ENCODE peak calls at places on chromosome 1, in four cellular contexts. E, K, M and R are unnamed samples.

GRCh38 chr1:84997667-84998600 is 1.0 kb upstream of the MCOLN2 start:
- DNase-seq in K (no peak), E (no peak), M (no peak), R (no peak)

GRCh38 chr1:240385985-240386978 is 225.7 kb downstream of the GREM2 start:
- DNase-seq in K (no peak), E (no peak), M (no peak), R (no peak)

GRCh38 chr1:32703479-32704291 is 1.1 kb upstream of the SYNC start:
- DNase-seq in M (no peak), K (no peak), E (no peak), R (no peak)

GRCh38 chr1:47224676-47225399 is 7.2 kb downstream of the TAL1 start:
- DNase-seq in K (no peak), M (no peak), E (no peak), R (peak)

GRCh38 chr1:30818568-30819243 is 61.1 kb upstream of the LAPTM5 start:
- DNase-seq in E (no peak), K (no peak), M (no peak), R (no peak)

GRCh38 chr1:110328274-110328673 is 10.9 kb upstream of the RBM15 start:
- DNase-seq in E (no peak), M (no peak), K (no peak), R (peak)

GRCh38 chr1:54972436-54972835 is 8.0 kb upstream of the TMEM61 start:
- DNase-seq in M (no peak), E (no peak), K (no peak), R (no peak)

GRCh38 chr1:192768463-192768862 is 40.4 kb upstream of the RGS2 start:
- DNase-seq in M (no peak), K (no peak), E (no peak), R (no peak)

GRCh38 chr1:165355977-165356811 is at the start of gene LMX1A:
- DNase-seq in K (no peak), M (no peak), E (no peak), R (no peak)

GRCh38 chr1:213776974-213777373 is 210.8 kb upstream of the PROX1 start:
- DNase-seq in M (no peak), K (no peak), E (no peak), R (no peak)

GRCh38 chr1:213783273-213783672 is 204.5 kb upstream of the PROX1 start:
- DNase-seq in E (no peak), M (no peak), K (no peak), R (no peak)

GRCh38 chr1:213773975-213774374 is 213.8 kb upstream of the PROX1 start:
- DNase-seq in E (no peak), M (no peak), K (no peak), R (no peak)

GRCh38 chr1:213783898-213784297 is 203.9 kb upstream of the PROX1 start:
- DNase-seq in E (no peak), K (no peak), M (no peak), R (no peak)

DNA sequence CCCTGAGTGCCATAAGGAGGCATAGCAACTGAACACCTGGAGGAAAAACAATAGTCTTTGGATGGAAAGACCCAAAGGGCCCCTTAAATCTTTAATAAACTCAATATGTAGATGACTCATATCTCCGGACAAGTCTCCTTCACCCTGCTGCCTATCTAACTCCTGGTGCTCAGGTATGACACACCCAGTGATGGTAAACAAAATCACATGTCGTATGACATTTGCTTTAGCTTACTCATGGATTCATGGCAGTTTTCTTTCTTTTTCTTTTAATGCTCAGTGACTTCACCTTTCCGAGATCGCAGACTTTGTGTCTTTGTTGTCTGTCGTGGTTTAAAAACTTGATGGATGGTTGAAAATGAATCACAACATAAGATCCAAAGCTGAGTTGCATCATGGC is 208.5 kb upstream of the PROX1 start:
- DNase-seq in E (no peak), M (peak), K (no peak), R (no peak)
- TF ChIP-seq CBX5 in E (no peak), M (no peak), K (no peak), R (no peak)

DNA sequence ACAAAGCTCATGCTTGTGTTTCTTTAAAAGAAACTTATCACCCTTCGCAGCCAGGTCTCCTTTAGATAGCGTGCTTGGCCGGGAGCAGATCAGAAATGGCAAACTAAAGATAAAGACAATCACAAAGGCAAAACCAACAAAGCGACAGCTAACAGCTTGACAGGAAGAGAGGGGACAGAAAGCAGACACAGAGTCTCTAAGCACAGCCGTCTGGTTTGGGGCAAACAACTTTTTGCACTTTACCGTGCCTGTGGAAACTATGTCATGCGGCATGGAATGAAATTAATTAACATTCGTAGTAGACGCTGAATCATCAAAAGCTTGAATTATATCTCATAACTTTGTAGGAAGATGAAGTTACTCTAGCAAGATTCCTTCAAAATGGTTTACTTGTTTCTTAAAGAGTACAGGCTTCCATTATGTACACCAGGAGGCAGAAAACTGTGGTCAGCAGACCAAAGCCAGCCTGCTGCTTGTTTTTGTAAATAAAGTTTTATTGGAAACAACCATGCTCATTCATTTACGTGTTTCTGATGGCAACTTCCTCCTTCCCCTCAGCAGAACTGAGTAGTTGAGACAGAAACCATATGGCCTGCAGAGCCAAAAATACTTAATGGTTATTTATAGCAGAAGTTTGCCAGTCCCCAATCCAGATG is 183.2 kb downstream of the KIF26B start:
- DNase-seq in K (no peak), M (no peak), E (no peak), R (peak)
- TF ChIP-seq TAF1 in K (no peak), M (no peak), E (no peak), R (no peak)

DNA sequence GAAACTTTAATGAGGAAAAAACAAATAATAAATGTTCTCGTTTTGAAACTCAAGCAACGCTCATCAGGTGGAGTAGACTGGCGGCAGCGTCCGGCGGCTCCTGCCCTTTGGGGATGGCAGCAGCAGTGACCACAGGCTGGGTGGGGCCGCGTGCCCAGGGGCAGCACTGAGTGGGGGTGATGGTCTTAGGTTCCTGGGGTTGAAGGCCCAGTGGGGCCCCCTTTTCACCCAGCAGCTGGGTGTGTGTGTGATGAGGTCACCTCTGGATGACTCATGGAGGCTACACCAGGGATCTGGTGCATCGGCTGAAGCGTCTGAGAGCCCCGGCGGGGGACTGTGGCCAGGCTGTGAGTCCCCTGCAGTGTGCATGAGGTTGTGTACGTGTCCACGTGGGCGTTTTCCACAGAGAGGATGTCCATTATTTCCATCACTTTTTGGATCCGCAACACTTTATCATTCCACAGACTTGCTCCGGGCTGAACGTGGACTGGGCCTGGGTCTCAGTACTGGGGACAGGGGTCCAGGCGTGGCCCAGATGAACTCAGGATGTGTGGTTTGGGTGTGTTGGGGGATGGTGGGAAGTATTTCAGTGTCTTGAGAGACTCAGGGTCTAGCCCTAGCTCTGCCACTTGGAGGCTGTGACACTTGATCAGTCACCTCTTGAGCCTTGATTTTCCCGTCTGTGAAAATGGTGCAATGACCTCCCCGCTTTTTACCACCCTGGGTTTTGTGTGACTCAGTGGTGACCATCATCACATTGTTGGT is 25.6 kb downstream of the LDLRAP1 start:
- DNase-seq in M (peak), K (no peak), E (no peak), R (peak)
- TF ChIP-seq CBX5 in M (no peak), K (no peak), E (no peak), R (no peak)

GRCh38 chr1:221800831-221801610 is 59.1 kb upstream of the DUSP10 start:
- DNase-seq in K (no peak), M (no peak), E (no peak), R (no peak)
- TF ChIP-seq TAF1 in K (no peak), M (no peak), E (no peak), R (no peak)

GRCh38 chr1:68175621-68176398 is 56.5 kb downstream of the WLS start:
- DNase-seq in K (no peak), E (no peak), M (no peak), R (no peak)

GRCh38 chr1:68173283-68174172 is 58.8 kb downstream of the WLS start:
- DNase-seq in M (no peak), E (no peak), K (no peak), R (no peak)

GRCh38 chr1:68168545-68169065 is 63.7 kb downstream of the WLS start:
- DNase-seq in E (no peak), M (no peak), K (no peak), R (no peak)

GRCh38 chr1:68178821-68179490 is 53.4 kb downstream of the WLS start:
- DNase-seq in K (peak), E (no peak), M (no peak), R (no peak)

DNA sequence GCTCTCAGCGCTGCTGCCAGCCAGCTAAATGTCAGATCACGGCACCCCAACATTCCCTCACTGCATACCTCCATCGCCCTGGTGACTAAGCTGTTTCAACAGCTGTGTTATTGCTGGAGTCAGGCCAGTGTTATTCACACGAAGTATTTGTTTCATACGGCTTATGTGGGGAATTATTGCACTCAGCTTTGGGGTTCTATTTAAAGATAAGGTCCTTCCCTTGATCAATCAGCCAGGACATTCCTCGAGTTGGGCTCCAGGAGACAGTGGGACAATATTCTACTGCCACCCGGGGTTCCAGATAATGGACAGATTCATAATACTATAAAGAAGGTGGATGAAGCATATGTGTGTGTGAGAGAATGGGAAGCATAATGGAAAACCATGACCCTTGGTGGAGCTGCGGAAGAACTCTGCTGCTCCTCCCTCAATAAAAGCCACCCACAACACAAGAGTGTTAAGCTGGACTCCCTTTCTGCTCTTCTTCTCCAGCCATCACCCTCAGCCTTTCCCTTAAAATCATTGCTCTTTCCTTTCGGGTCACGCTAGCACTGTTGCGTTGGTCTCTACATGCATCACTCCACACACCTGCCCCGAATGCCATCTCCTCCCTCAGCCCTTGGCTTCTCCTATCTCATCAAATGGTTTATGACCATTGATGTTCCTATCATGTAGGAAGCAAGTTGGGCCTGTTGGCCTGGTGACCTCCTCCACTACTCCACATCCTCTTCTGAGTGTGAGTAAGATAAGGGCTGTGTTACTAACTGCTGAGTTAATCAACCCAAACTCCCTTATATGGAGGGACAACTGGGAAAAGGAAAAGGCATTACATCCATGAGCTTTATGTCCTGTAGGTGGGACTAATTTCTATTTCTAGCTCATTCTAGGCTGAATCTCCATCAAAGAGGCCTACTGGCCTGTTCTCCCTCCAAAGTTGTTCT is 57.9 kb downstream of the WLS start:
- DNase-seq in K (no peak), E (no peak), M (no peak), R (no peak)
- TF ChIP-seq CBX5 in K (no peak), E (no peak), M (no peak), R (no peak)

GRCh38 chr1:89761901-89762300 is 58.9 kb upstream of the LRRC8D start:
- DNase-seq in E (no peak), M (no peak), K (no peak), R (no peak)
- TF ChIP-seq TAF1 in E (no peak), M (no peak), K (no peak), R (no peak)

DNA sequence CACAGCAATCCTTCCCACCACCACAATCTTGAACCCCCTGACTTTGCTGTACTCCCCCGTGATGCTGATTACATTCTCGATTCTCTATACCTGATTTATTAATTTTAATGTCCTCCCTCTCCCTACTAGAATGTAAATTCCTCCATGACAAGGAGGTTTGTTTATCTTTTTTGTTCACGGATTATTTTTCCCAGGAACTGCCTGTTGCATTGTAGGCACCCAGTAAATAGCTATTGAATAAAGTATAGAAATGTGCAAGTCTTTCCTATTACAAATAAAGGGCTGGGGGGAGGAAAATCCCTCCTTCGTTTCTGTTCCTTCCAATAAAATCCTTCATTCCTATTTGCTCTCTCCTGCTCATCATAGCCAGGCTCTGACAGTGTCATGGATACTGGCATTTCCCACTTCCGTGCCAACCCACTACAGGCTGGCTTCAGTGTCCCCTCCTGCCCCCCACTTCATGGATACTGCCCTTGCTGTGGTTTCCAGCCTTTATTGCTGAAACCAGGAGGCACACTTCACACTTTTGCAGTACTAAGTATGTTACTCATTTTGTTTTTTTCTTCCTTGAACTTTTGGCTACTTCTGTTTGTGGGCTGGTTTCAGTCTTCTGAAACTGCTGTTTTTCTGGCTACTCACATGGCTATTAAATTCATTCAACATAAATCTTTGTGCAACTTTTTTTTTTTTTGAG is 7.5 kb downstream of the KIF1B start:
- DNase-seq in K (no peak), E (no peak), M (no peak), R (no peak)
- TF ChIP-seq CBX5 in K (no peak), E (no peak), M (no peak), R (no peak)

GRCh38 chr1:10338047-10338446 is 60.8 kb upstream of the PGD start:
- DNase-seq in M (peak), K (no peak), E (peak), R (peak)
- TF ChIP-seq TAF1 in M (no peak), K (no peak), E (no peak), R (no peak)

GRCh38 chr1:94974224-94974623 is 47.3 kb upstream of the CNN3 start:
- DNase-seq in M (no peak), K (no peak), E (no peak), R (no peak)

GRCh38 chr1:94969137-94969536 is 42.2 kb upstream of the CNN3 start:
- DNase-seq in M (no peak), E (no peak), K (no peak), R (no peak)

GRCh38 chr1:94970783-94971182 is 43.9 kb upstream of the CNN3 start:
- DNase-seq in M (no peak), E (no peak), K (no peak), R (no peak)

GRCh38 chr1:94973271-94973922 is 46.5 kb upstream of the CNN3 start:
- DNase-seq in M (no peak), K (no peak), E (no peak), R (no peak)

GRCh38 chr1:94971491-94971924 is 44.6 kb upstream of the CNN3 start:
- DNase-seq in M (no peak), K (no peak), E (no peak), R (no peak)
- TF ChIP-seq CBX5 in M (no peak), K (no peak), E (no peak), R (no peak)